ENCODE peak calls at places on chromosomes 13 and 19, in seven cellular contexts. I is hepatocyte, P is heart left ventricle, M is astrocyte of the spinal cord, K is astrocyte of the cerebellum, U is fibroblast of lung, A is fibroblast of the aortic adventitia. T is an unnamed sample.

GRCh38 chr19:45187421-45188100 is 9.0 kb downstream of the BLOC1S3 start:
- DNase-seq in I (peak), P (peak), M (no peak), K (no peak), U (no peak), A (no peak), T (no peak)

GRCh38 chr19:29771708-29772415 is 39.9 kb upstream of the CCNE1 start:
- DNase-seq in I (peak), P (no peak), M (peak), K (no peak), U (peak), A (peak), T (peak)

GRCh38 chr19:35609881-35610353 is 2.6 kb upstream of the HAUS5 start:
- DNase-seq in I (no peak), P (no peak), M (no peak), K (no peak), U (no peak), A (no peak), T (no peak)

GRCh38 chr19:45306522-45307027 is 16.1 kb downstream of the CKM start:
- DNase-seq in I (no peak), P (no peak), M (no peak), K (no peak), U (no peak), A (no peak), T (no peak)

GRCh38 chr13:59346861-59347470 is 816.8 kb downstream of the DIAPH3 start:
- DNase-seq in I (no peak), P (no peak), M (no peak), K (no peak), U (peak), A (no peak), T (no peak)

GRCh38 chr19:42252365-42253244 is 2.3 kb downstream of the ERF start:
- DNase-seq in I (peak), P (no peak), M (peak), K (no peak), U (peak), A (peak), T (no peak)

GRCh38 chr19:16001481-16002312 is 52.9 kb downstream of the OR10H4 start:
- DNase-seq in I (no peak), P (no peak), M (peak), K (no peak), U (peak), A (peak), T (peak)

GRCh38 chr13:114129649-114130062 is 2.8 kb downstream of the RASA3 start:
- DNase-seq in I (no peak), P (no peak), M (no peak), K (no peak), U (no peak), A (no peak), T (no peak)

GRCh38 chr19:12789098-12789903 is 2.0 kb upstream of the JUNB start:
- DNase-seq in I (no peak), P (no peak), M (peak), K (no peak), U (no peak), A (peak), T (no peak)

GRCh38 chr13:43285891-43286602 is 262.7 kb downstream of the DNAJC15 start:
- DNase-seq in I (no peak), P (no peak), M (peak), K (peak), U (peak), A (peak), T (no peak)

GRCh38 chr19:1457031-1457739 is 7.3 kb downstream of the APC2 start:
- DNase-seq in I (no peak), P (peak), M (no peak), K (no peak), U (no peak), A (no peak), T (no peak)

GRCh38 chr13:28576037-28576436 is 81.1 kb upstream of the FLT1 start:
- DNase-seq in I (no peak), P (no peak), M (no peak), K (no peak), U (no peak), A (no peak), T (no peak)

GRCh38 chr19:58569943-58570670 is 3.0 kb downstream of the MZF1 start:
- DNase-seq in I (peak), P (no peak), M (no peak), K (no peak), U (no peak), A (no peak), T (no peak)

GRCh38 chr13:39039033-39039432 is 777 bp downstream of the NHLRC3 start:
- DNase-seq in I (no peak), P (no peak), M (no peak), K (no peak), U (no peak), A (no peak), T (no peak)

GRCh38 chr19:1294688-1295087 is 9.0 kb downstream of the EFNA2 start:
- DNase-seq in I (no peak), P (no peak), M (no peak), K (no peak), U (no peak), A (no peak), T (no peak)

GRCh38 chr19:409515-410242 is 732 bp upstream of the C2CD4C start:
- DNase-seq in I (no peak), P (peak), M (no peak), K (no peak), U (no peak), A (no peak), T (no peak)

GRCh38 chr19:30562981-30563380 is 190.8 kb downstream of the ZNF536 start:
- DNase-seq in I (no peak), P (no peak), M (no peak), K (no peak), U (no peak), A (no peak), T (no peak)

GRCh38 chr13:42836930-42837329 is 55.5 kb downstream of the FAM216B start:
- DNase-seq in I (peak), P (no peak), M (peak), K (no peak), U (peak), A (peak), T (no peak)

GRCh38 chr13:92719868-92720267 is 506.7 kb upstream of the GPC6 start:
- DNase-seq in I (no peak), P (no peak), M (peak), K (no peak), U (no peak), A (no peak), T (no peak)

GRCh38 chr19:18123819-18124218 is 26.2 kb downstream of the MAST3 start:
- DNase-seq in I (no peak), P (no peak), M (no peak), K (no peak), U (no peak), A (no peak), T (no peak)

GRCh38 chr19:33292595-33293254 is 9.6 kb downstream of the CEBPA start:
- DNase-seq in I (no peak), P (peak), M (no peak), K (no peak), U (no peak), A (no peak), T (no peak)
- TF ChIP-seq CTCF in I (no peak), P (no peak), M (no peak), K (no peak), U (no peak), A (no peak), T (no peak)

GRCh38 chr19:56142897-56143434 is 1.9 kb downstream of the ZNF444 start:
- DNase-seq in I (no peak), P (no peak), M (no peak), K (no peak), U (no peak), A (no peak), T (no peak)
- H3K4me3 ChIP-seq in I (no peak), P (no peak), M (no peak), K (no peak), U (no peak), A (no peak), T (no peak)

DNA sequence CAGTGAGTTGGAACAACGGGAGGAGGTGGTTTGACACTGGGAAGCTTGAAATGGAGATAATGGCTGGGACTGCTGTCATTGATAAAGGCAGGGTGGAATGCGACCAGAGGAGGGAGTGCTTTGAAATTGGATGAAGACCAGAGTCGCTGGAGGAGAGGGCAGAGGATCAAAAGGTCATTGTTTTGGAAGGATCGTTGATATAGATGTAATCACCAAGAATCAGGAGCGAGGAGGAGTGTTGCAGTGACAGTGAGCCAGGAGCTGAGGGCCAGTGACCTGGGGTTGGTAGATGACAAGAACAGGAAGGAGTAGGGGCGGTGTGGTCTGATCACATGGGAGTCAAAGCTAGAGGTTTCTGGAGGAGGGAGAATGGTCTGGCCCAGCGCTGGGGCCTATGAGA is 25.3 kb downstream of the TM9SF2 start:
- DNase-seq in I (no peak), P (no peak), M (no peak), K (no peak), U (no peak), A (no peak), T (no peak)
- TF ChIP-seq CTCF in I (no peak), P (no peak), M (no peak), K (no peak), U (no peak), A (no peak), T (no peak)

GRCh38 chr19:51702754-51703654 is 9.9 kb downstream of the SPACA6 start:
- DNase-seq in I (peak), P (no peak), M (no peak), K (no peak), U (no peak), A (no peak), T (no peak)
- H3K4me3 ChIP-seq in I (no peak), P (peak), M (no peak), K (no peak), U (no peak), A (no peak), T (no peak)

DNA sequence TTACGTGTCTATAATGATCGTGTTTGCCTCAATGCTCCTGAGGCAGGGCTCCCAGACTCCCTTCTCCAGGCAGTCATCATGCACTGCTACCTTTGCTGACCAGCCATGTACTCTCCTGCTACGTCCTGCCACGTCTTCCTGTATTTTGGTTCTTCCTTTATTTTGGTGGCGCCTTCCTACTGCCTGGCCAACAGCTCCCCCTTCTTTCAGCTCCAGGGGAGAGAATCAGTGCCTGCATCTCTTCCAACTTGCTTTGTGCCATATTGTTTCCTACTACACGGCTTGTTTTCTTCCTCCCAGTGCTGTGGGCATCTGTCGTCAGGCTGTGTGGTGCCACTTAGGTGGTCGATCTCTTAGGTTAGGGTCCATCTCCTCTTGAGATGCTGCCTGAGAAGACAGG is 96.2 kb downstream of the FGF9 start:
- DNase-seq in I (no peak), P (no peak), M (no peak), K (no peak), U (no peak), A (no peak), T (no peak)
- TF ChIP-seq CTCF in I (no peak), P (no peak), M (no peak), K (no peak), U (no peak), A (no peak), T (no peak)

GRCh38 chr19:48090281-48090802 is 20.3 kb downstream of the PLA2G4C start:
- DNase-seq in I (no peak), P (no peak), M (no peak), K (no peak), U (no peak), A (no peak), T (no peak)
- H3K4me3 ChIP-seq in I (no peak), P (no peak), M (no peak), K (no peak), U (no peak), A (no peak), T (no peak)